ENCODE peak calls at places on chromosomes 3 and 15, in five cellular contexts. One of them, this sample, is unnamed.

GRCh38 chr3:42270561-42270960 is 4.6 kb upstream of the CCK start:
- DNase-seq in M059J: no peak
- DNase-seq in NCI-H2171: peak
- DNase-seq in NCI-H748 treated with DMSO at 0.1 percent for 48 hours: no peak
- DNase-seq in lung microvascular endothelial cell: no peak
- DNase-seq in this sample: peak

GRCh38 chr3:132161608-132162007 is 126.8 kb upstream of the CPNE4 start:
- DNase-seq in M059J: no peak
- DNase-seq in NCI-H2171: no peak
- DNase-seq in NCI-H748 treated with DMSO at 0.1 percent for 48 hours: no peak
- DNase-seq in lung microvascular endothelial cell: no peak
- DNase-seq in this sample: no peak

GRCh38 chr3:192011137-192011536 is 550.2 kb downstream of the PYDC2 start:
- DNase-seq in M059J: peak
- DNase-seq in NCI-H2171: no peak
- DNase-seq in NCI-H748 treated with DMSO at 0.1 percent for 48 hours: no peak
- DNase-seq in lung microvascular endothelial cell: peak
- DNase-seq in this sample: no peak

GRCh38 chr3:126850370-126851085 is 132.4 kb upstream of the PLXNA1 start:
- DNase-seq in M059J: peak
- DNase-seq in NCI-H2171: no peak
- DNase-seq in NCI-H748 treated with DMSO at 0.1 percent for 48 hours: no peak
- DNase-seq in lung microvascular endothelial cell: no peak
- DNase-seq in this sample: no peak

GRCh38 chr3:11245827-11246662 is 26.2 kb upstream of the ATG7 start:
- DNase-seq in M059J: peak
- DNase-seq in NCI-H2171: no peak
- DNase-seq in NCI-H748 treated with DMSO at 0.1 percent for 48 hours: no peak
- DNase-seq in lung microvascular endothelial cell: no peak
- DNase-seq in this sample: no peak

GRCh38 chr15:70137975-70138374 is 40.3 kb upstream of the TLE3 start:
- DNase-seq in M059J: no peak
- DNase-seq in NCI-H2171: peak
- DNase-seq in NCI-H748 treated with DMSO at 0.1 percent for 48 hours: no peak
- DNase-seq in lung microvascular endothelial cell: no peak
- DNase-seq in this sample: peak

GRCh38 chr3:21561472-21561871 is 189.5 kb downstream of the ZNF385D start:
- DNase-seq in M059J: no peak
- DNase-seq in NCI-H2171: no peak
- DNase-seq in NCI-H748 treated with DMSO at 0.1 percent for 48 hours: no peak
- DNase-seq in lung microvascular endothelial cell: no peak
- DNase-seq in this sample: no peak

GRCh38 chr3:9316881-9317341 is 45.9 kb upstream of the THUMPD3 start:
- DNase-seq in M059J: peak
- DNase-seq in NCI-H2171: no peak
- DNase-seq in NCI-H748 treated with DMSO at 0.1 percent for 48 hours: no peak
- DNase-seq in lung microvascular endothelial cell: peak
- DNase-seq in this sample: no peak

GRCh38 chr3:106714400-106714799 is 662.8 kb upstream of the CCDC54 start:
- DNase-seq in M059J: peak
- DNase-seq in NCI-H2171: no peak
- DNase-seq in NCI-H748 treated with DMSO at 0.1 percent for 48 hours: no peak
- DNase-seq in lung microvascular endothelial cell: no peak
- DNase-seq in this sample: no peak

GRCh38 chr3:156307704-156308103 is 187.3 kb downstream of the KCNAB1 start:
- DNase-seq in M059J: peak
- DNase-seq in NCI-H2171: no peak
- DNase-seq in NCI-H748 treated with DMSO at 0.1 percent for 48 hours: no peak
- DNase-seq in lung microvascular endothelial cell: peak
- DNase-seq in this sample: no peak

GRCh38 chr15:67098768-67099282 is 33.4 kb downstream of the SMAD3 start:
- DNase-seq in M059J: peak
- DNase-seq in NCI-H2171: no peak
- DNase-seq in NCI-H748 treated with DMSO at 0.1 percent for 48 hours: no peak
- DNase-seq in lung microvascular endothelial cell: no peak
- DNase-seq in this sample: no peak

GRCh38 chr3:194673761-194674160 is 1.8 kb upstream of the LSG1 start:
- DNase-seq in M059J: no peak
- DNase-seq in NCI-H2171: no peak
- DNase-seq in NCI-H748 treated with DMSO at 0.1 percent for 48 hours: no peak
- DNase-seq in lung microvascular endothelial cell: no peak
- DNase-seq in this sample: no peak

GRCh38 chr3:82030932-82031331 is 269.5 kb upstream of the GBE1 start:
- DNase-seq in M059J: no peak
- DNase-seq in NCI-H2171: no peak
- DNase-seq in NCI-H748 treated with DMSO at 0.1 percent for 48 hours: no peak
- DNase-seq in lung microvascular endothelial cell: no peak
- DNase-seq in this sample: no peak

GRCh38 chr15:92579486-92579885 is 76.1 kb downstream of the FAM174B start:
- DNase-seq in M059J: no peak
- DNase-seq in NCI-H2171: no peak
- DNase-seq in NCI-H748 treated with DMSO at 0.1 percent for 48 hours: no peak
- DNase-seq in lung microvascular endothelial cell: no peak
- DNase-seq in this sample: no peak

GRCh38 chr15:89068325-89068784 is 19.9 kb upstream of the ABHD2 start:
- DNase-seq in M059J: peak
- DNase-seq in NCI-H2171: no peak
- DNase-seq in NCI-H748 treated with DMSO at 0.1 percent for 48 hours: no peak
- DNase-seq in lung microvascular endothelial cell: no peak
- DNase-seq in this sample: no peak

GRCh38 chr15:90603893-90604292 is 74.2 kb downstream of the CRTC3 start:
- DNase-seq in M059J: no peak
- DNase-seq in NCI-H2171: no peak
- DNase-seq in NCI-H748 treated with DMSO at 0.1 percent for 48 hours: no peak
- DNase-seq in lung microvascular endothelial cell: peak
- DNase-seq in this sample: no peak

GRCh38 chr3:79019137-79019923 is 748.5 kb downstream of the ROBO1 start:
- DNase-seq in M059J: peak
- DNase-seq in NCI-H2171: peak
- DNase-seq in NCI-H748 treated with DMSO at 0.1 percent for 48 hours: peak
- DNase-seq in lung microvascular endothelial cell: peak
- DNase-seq in this sample: peak

GRCh38 chr15:64004582-64004981 is 41.7 kb downstream of the DAPK2 start:
- DNase-seq in M059J: peak
- DNase-seq in NCI-H2171: no peak
- DNase-seq in NCI-H748 treated with DMSO at 0.1 percent for 48 hours: no peak
- DNase-seq in lung microvascular endothelial cell: no peak
- DNase-seq in this sample: no peak

This sample was measured in NCI-H1417.